ENCODE peak calls at places on chromosomes 1 and 21, in ten cellular contexts. O, I, X, Q, B, A, D, Y, E and R are unnamed samples.

GRCh38 chr1:198880397-198880796 is 241.6 kb downstream of the PTPRC start:
- DNase-seq in O (no peak), I (no peak), X (no peak), Q (no peak), B (no peak), A (no peak), D (no peak), Y (no peak), E (no peak), R (peak; percentile 71)

GRCh38 chr1:182431278-182431677 is 18.7 kb upstream of the RGSL1 start:
- DNase-seq in O (no peak), I (no peak), X (no peak), Q (peak; percentile 30), B (no peak), A (no peak), D (no peak), Y (no peak), E (no peak), R (no peak)

GRCh38 chr1:162056568-162056967 is 12.9 kb upstream of the NOS1AP start:
- DNase-seq in O (no peak), I (no peak), X (no peak), Q (no peak), B (no peak), A (no peak), D (no peak), Y (no peak), E (no peak), R (no peak)

GRCh38 chr1:75765697-75766355 is 20.2 kb upstream of the RABGGTB start:
- DNase-seq in O (no peak), I (peak; percentile 62), X (no peak), Q (no peak), B (no peak), A (peak; percentile 70), D (peak; percentile 78), Y (no peak), E (no peak), R (peak; percentile 46)

GRCh38 chr1:24635195-24635843 is 7.8 kb upstream of the SRRM1 start:
- DNase-seq in O (no peak), I (peak; percentile 61), X (no peak), Q (peak; percentile 75), B (peak; percentile 13), A (peak; percentile 56), D (peak; percentile 78), Y (no peak), E (peak; percentile 72), R (peak; percentile 55)

GRCh38 chr1:54094001-54094729 is 40.8 kb downstream of the TCEANC2 start:
- DNase-seq in O (no peak), I (no peak), X (no peak), Q (no peak), B (no peak), A (no peak), D (no peak), Y (peak; percentile 26), E (no peak), R (no peak)

GRCh38 chr1:227778401-227778947 is 37.0 kb upstream of the PRSS38 start:
- DNase-seq in O (no peak), I (no peak), X (peak; percentile 37), Q (no peak), B (no peak), A (no peak), D (no peak), Y (no peak), E (no peak), R (no peak)

GRCh38 chr1:108892356-108893140 is 15.8 kb downstream of the GPSM2 start:
- DNase-seq in O (no peak), I (no peak), X (no peak), Q (no peak), B (no peak), A (no peak), D (no peak), Y (no peak), E (no peak), R (no peak)

GRCh38 chr1:10001016-10001665 is 4.1 kb downstream of the RBP7 start:
- DNase-seq in O (no peak), I (no peak), X (no peak), Q (no peak), B (no peak), A (no peak), D (no peak), Y (no peak), E (no peak), R (no peak)

GRCh38 chr1:177131723-177132122 is 32.8 kb downstream of the ASTN1 start:
- DNase-seq in O (no peak), I (no peak), X (no peak), Q (no peak), B (no peak), A (no peak), D (no peak), Y (no peak), E (no peak), R (no peak)

GRCh38 chr1:59738152-59738551 is 76.6 kb upstream of the HOOK1 start:
- DNase-seq in O (no peak), I (no peak), X (no peak), Q (no peak), B (no peak), A (peak; percentile 40), D (no peak), Y (no peak), E (no peak), R (no peak)

GRCh38 chr21:36700961-36701911 is 2.3 kb downstream of the SIM2 start:
- DNase-seq in O (no peak), I (no peak), X (no peak), Q (peak; percentile 74), B (no peak), A (no peak), D (no peak), Y (no peak), E (peak; percentile 41), R (no peak)

GRCh38 chr1:43348343-43348808 is 10.4 kb upstream of the CDC20 start:
- DNase-seq in O (no peak), I (no peak), X (no peak), Q (no peak), B (no peak), A (no peak), D (peak; percentile 38), Y (no peak), E (no peak), R (no peak)

GRCh38 chr1:59020151-59020997 is 236.5 kb upstream of the JUN start:
- DNase-seq in O (peak; percentile 30), I (peak; percentile 72), X (peak; percentile 70), Q (no peak), B (peak; percentile 68), A (no peak), D (peak; percentile 66), Y (peak; percentile 63), E (no peak), R (no peak)

GRCh38 chr1:147292012-147292411 is 49.5 kb downstream of the CHD1L start:
- DNase-seq in O (no peak), I (peak; percentile 65), X (no peak), Q (no peak), B (no peak), A (peak; percentile 69), D (peak; percentile 65), Y (no peak), E (no peak), R (peak; percentile 72)

GRCh38 chr1:47104816-47105215 is 32.4 kb upstream of the CYP4A22 start:
- DNase-seq in O (no peak), I (peak; percentile 52), X (no peak), Q (no peak), B (no peak), A (no peak), D (peak; percentile 50), Y (no peak), E (no peak), R (no peak)

GRCh38 chr1:77509051-77509492 is 173.4 kb downstream of the ZZZ3 start:
- DNase-seq in O (no peak), I (no peak), X (no peak), Q (no peak), B (no peak), A (no peak), D (no peak), Y (no peak), E (no peak), R (no peak)

GRCh38 chr1:212968385-212968863 is 18.1 kb downstream of the VASH2 start:
- DNase-seq in O (no peak), I (no peak), X (no peak), Q (no peak), B (no peak), A (no peak), D (no peak), Y (no peak), E (no peak), R (no peak)

GRCh38 chr1:8678688-8679410 is 138.6 kb downstream of the RERE start:
- DNase-seq in O (no peak), I (no peak), X (no peak), Q (no peak), B (no peak), A (no peak), D (no peak), Y (no peak), E (no peak), R (no peak)

DNA sequence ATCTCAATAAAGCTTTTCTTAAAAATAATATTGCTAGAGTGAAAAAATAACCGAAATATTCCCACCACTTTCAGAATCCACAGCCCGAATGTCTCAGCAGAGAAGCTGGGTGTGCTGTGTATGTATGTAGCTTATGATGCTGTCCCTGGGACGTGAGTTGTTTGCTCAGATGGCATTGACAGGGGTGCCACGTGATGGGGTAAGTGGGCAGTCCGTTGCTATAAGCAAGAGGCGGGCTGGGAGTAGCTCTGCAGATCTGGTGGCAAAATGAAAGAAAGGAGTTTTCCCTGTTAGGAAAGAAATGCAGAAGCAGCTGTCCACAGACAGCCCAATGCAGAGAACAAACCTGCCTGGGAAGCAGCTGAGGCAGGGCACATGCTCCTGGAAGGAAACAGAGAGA is 3.8 kb upstream of the FAM20B start:
- DNase-seq in O (no peak), I (no peak), X (no peak), Q (no peak), B (no peak), A (no peak), D (peak; percentile 15), Y (no peak), E (peak; percentile 58), R (no peak)
- H3K4me3 ChIP-seq in O (peak overlapping the region; percentile 40), I (no peak overlapping the region), X (no peak overlapping the region), Q (no peak overlapping the region), B (no peak overlapping the region), A (peak overlapping the region; percentile 8), D (no peak overlapping the region), Y (no peak overlapping the region), E (no peak overlapping the region), R (no peak overlapping the region)

GRCh38 chr1:231793893-231794292 is 167.3 kb downstream of the DISC1 start:
- DNase-seq in O (no peak), I (no peak), X (no peak), Q (no peak), B (no peak), A (no peak), D (no peak), Y (no peak), E (no peak), R (no peak)
- TF ChIP-seq CTCF in O (no peak), I (no peak), X (no peak), Q (no peak), B (no peak), A (no peak), D (no peak), Y (no peak), E (no peak), R (no peak)

GRCh38 chr1:86507935-86508582 is 38.8 kb upstream of the CLCA4 start:
- DNase-seq in O (no peak), I (no peak), X (no peak), Q (peak; percentile 54), B (no peak), A (no peak), D (peak; percentile 46), Y (no peak), E (peak; percentile 36), R (no peak)
- H3K4me3 ChIP-seq in O (no peak overlapping the region), I (no peak overlapping the region), X (no peak overlapping the region), Q (no peak overlapping the region), B (no peak overlapping the region), A (no peak overlapping the region), D (no peak overlapping the region), Y (no peak overlapping the region), E (no peak overlapping the region), R (no peak overlapping the region)

GRCh38 chr1:26692793-26693490 is 2.9 kb upstream of the ARID1A start:
- DNase-seq in O (peak; percentile 93), I (peak; percentile 99), X (peak; percentile 88), Q (peak; percentile 98), B (peak; percentile 91), A (peak; percentile 96), D (peak; percentile 99), Y (peak; percentile 93), E (peak; percentile 97), R (peak; percentile 96)
- TF ChIP-seq CTCF in O (no peak), I (no peak), X (no peak), Q (no peak), B (no peak), A (no peak), D (peak; percentile 0), Y (no peak), E (no peak), R (no peak)